ENCODE peak calls at places on chromosomes 16 and 17, in eight cellular contexts. W is stimulated activated CD4-positive, alpha-beta T cell treated with anti-CD3 and anti-CD28 coated beads, Interleukin-4, amount 100 ng/mL, for 4 hours; N is cardiac muscle cell; T is lung microvascular endothelial cell; P is SHP77; S is stimulated activated effector memory CD8-positive, alpha-beta T cell treated with anti-CD3 and anti-CD28 coated beads, Interleukin-12 subunit alpha, Interleukin-12 subunit beta, amount 100 ng/mL, for 72 hours; K is lower leg skin; Y is activated T-cell treated with anti-CD3 and anti-CD28 coated beads, Interleukin-2, amount 50 U/mL, for 4 hours. U is an unnamed sample.

GRCh38 chr16:23640669-23640958 is 496 bp downstream of the PALB2 start:
- DNase-seq in P (no peak), W (peak), S (no peak), N (peak), T (no peak), K (no peak), Y (peak), U (no peak)

GRCh38 chr17:73551756-73552155 is 92.5 kb downstream of the SDK2 start:
- DNase-seq in N (no peak), W (peak), S (no peak), K (no peak), Y (no peak), P (no peak), T (no peak), U (no peak)

GRCh38 chr17:63095459-63095858 is 129.4 kb downstream of the TANC2 start:
- DNase-seq in W (no peak), K (no peak), S (no peak), Y (no peak), N (no peak), P (no peak), T (no peak), U (no peak)

GRCh38 chr17:70955441-70955840 is 786.1 kb downstream of the KCNJ2 start:
- DNase-seq in Y (no peak), S (no peak), T (no peak), N (no peak), K (no peak), P (no peak), W (no peak), U (no peak)

GRCh38 chr17:29195465-29196081 is 15.4 kb upstream of the MYO18A start:
- DNase-seq in S (no peak), W (no peak), Y (no peak), K (peak), N (no peak), T (no peak), P (no peak), U (no peak)

GRCh38 chr17:21354796-21355385 is 21.3 kb upstream of the KCNJ12 start:
- DNase-seq in W (no peak), K (no peak), N (no peak), P (no peak), T (no peak), S (no peak), Y (no peak), U (no peak)

GRCh38 chr17:60463157-60463820 is 41.0 kb downstream of the CHCT1 start:
- DNase-seq in P (no peak), N (no peak), K (no peak), W (no peak), S (no peak), Y (no peak), T (peak), U (no peak)

GRCh38 chr17:76275382-76276068 is 10.4 kb downstream of the UBALD2 start:
- DNase-seq in W (no peak), Y (no peak), N (no peak), T (no peak), P (no peak), S (no peak), K (no peak), U (no peak)

GRCh38 chr17:42980274-42980765 is at the start of gene RUNDC1:
- DNase-seq in S (peak), N (peak), Y (peak), T (peak), P (peak), W (peak), K (peak), U (peak)

U was measured in NCI-H526 treated with DMSO at 0.1 percent for 48 hours.